ENCODE peak calls at places on chromosomes 11 and 22, in eight cellular contexts. One of them, this sample, is unnamed.

GRCh38 chr22:24225951-24226350 is 18.9 kb downstream of the GGT5 start:
- DNase-seq in T follicular helper cell: no peak
- DNase-seq in B cell: no peak
- DNase-seq in hypothalamus: no peak
- DNase-seq in fibroblast of the aortic adventitia: no peak
- DNase-seq in stimulated activated naive CD8-positive, alpha-beta T cell treated with anti-CD3 and anti-CD28 coated beads, Interleukin-15, Interleukin-2, amounts not matched to agents 100 U/mL and 50 U/mL, for 24 hours: no peak
- DNase-seq in HFFc6: no peak
- DNase-seq in T-cell: no peak
- DNase-seq in this sample: no peak

GRCh38 chr11:59188954-59189353 is 17.0 kb downstream of the DTX4 start:
- DNase-seq in T follicular helper cell: no peak
- DNase-seq in B cell: no peak
- DNase-seq in hypothalamus: no peak
- DNase-seq in fibroblast of the aortic adventitia: no peak
- DNase-seq in stimulated activated naive CD8-positive, alpha-beta T cell treated with anti-CD3 and anti-CD28 coated beads, Interleukin-15, Interleukin-2, amounts not matched to agents 100 U/mL and 50 U/mL, for 24 hours: no peak
- DNase-seq in HFFc6: no peak
- DNase-seq in T-cell: no peak
- DNase-seq in this sample: no peak

GRCh38 chr22:49307071-49307830 is 520.4 kb downstream of the BRD1 start:
- DNase-seq in T follicular helper cell: no peak
- DNase-seq in B cell: no peak
- DNase-seq in hypothalamus: no peak
- DNase-seq in fibroblast of the aortic adventitia: no peak
- DNase-seq in stimulated activated naive CD8-positive, alpha-beta T cell treated with anti-CD3 and anti-CD28 coated beads, Interleukin-15, Interleukin-2, amounts not matched to agents 100 U/mL and 50 U/mL, for 24 hours: no peak
- DNase-seq in HFFc6: no peak
- DNase-seq in T-cell: no peak
- DNase-seq in this sample: no peak

GRCh38 chr11:19953909-19954308 is 206.4 kb downstream of the DBX1 start:
- DNase-seq in T follicular helper cell: no peak
- DNase-seq in B cell: no peak
- DNase-seq in hypothalamus: no peak
- DNase-seq in fibroblast of the aortic adventitia: peak
- DNase-seq in stimulated activated naive CD8-positive, alpha-beta T cell treated with anti-CD3 and anti-CD28 coated beads, Interleukin-15, Interleukin-2, amounts not matched to agents 100 U/mL and 50 U/mL, for 24 hours: no peak
- DNase-seq in HFFc6: peak
- DNase-seq in T-cell: no peak
- DNase-seq in this sample: no peak

GRCh38 chr22:20238567-20239062 is 29.5 kb downstream of the RTN4R start:
- DNase-seq in T follicular helper cell: peak
- DNase-seq in B cell: peak
- DNase-seq in hypothalamus: peak
- DNase-seq in fibroblast of the aortic adventitia: peak
- DNase-seq in stimulated activated naive CD8-positive, alpha-beta T cell treated with anti-CD3 and anti-CD28 coated beads, Interleukin-15, Interleukin-2, amounts not matched to agents 100 U/mL and 50 U/mL, for 24 hours: peak
- DNase-seq in HFFc6: no peak
- DNase-seq in T-cell: peak
- DNase-seq in this sample: peak

GRCh38 chr22:49208003-49208402 is 619.7 kb downstream of the BRD1 start:
- DNase-seq in T follicular helper cell: no peak
- DNase-seq in B cell: no peak
- DNase-seq in hypothalamus: no peak
- DNase-seq in fibroblast of the aortic adventitia: no peak
- DNase-seq in stimulated activated naive CD8-positive, alpha-beta T cell treated with anti-CD3 and anti-CD28 coated beads, Interleukin-15, Interleukin-2, amounts not matched to agents 100 U/mL and 50 U/mL, for 24 hours: no peak
- DNase-seq in HFFc6: no peak
- DNase-seq in T-cell: no peak
- DNase-seq in this sample: no peak

GRCh38 chr11:62444835-62445234 is 26.0 kb downstream of the SCGB1A1 start:
- DNase-seq in T follicular helper cell: no peak
- DNase-seq in B cell: no peak
- DNase-seq in hypothalamus: no peak
- DNase-seq in fibroblast of the aortic adventitia: no peak
- DNase-seq in stimulated activated naive CD8-positive, alpha-beta T cell treated with anti-CD3 and anti-CD28 coated beads, Interleukin-15, Interleukin-2, amounts not matched to agents 100 U/mL and 50 U/mL, for 24 hours: no peak
- DNase-seq in HFFc6: no peak
- DNase-seq in T-cell: no peak
- DNase-seq in this sample: no peak

GRCh38 chr11:1368216-1368615 is 21.5 kb upstream of the BRSK2 start:
- DNase-seq in T follicular helper cell: no peak
- DNase-seq in B cell: no peak
- DNase-seq in hypothalamus: no peak
- DNase-seq in fibroblast of the aortic adventitia: no peak
- DNase-seq in stimulated activated naive CD8-positive, alpha-beta T cell treated with anti-CD3 and anti-CD28 coated beads, Interleukin-15, Interleukin-2, amounts not matched to agents 100 U/mL and 50 U/mL, for 24 hours: no peak
- DNase-seq in HFFc6: no peak
- DNase-seq in T-cell: no peak
- DNase-seq in this sample: no peak

GRCh38 chr22:22201185-22201924 is 43.2 kb upstream of the VPREB1 start:
- DNase-seq in T follicular helper cell: peak
- DNase-seq in B cell: peak
- DNase-seq in hypothalamus: peak
- DNase-seq in fibroblast of the aortic adventitia: no peak
- DNase-seq in stimulated activated naive CD8-positive, alpha-beta T cell treated with anti-CD3 and anti-CD28 coated beads, Interleukin-15, Interleukin-2, amounts not matched to agents 100 U/mL and 50 U/mL, for 24 hours: peak
- DNase-seq in HFFc6: peak
- DNase-seq in T-cell: peak
- DNase-seq in this sample: no peak

GRCh38 chr22:17775781-17776470 is 1.7 kb upstream of the BID start:
- DNase-seq in T follicular helper cell: no peak
- DNase-seq in B cell: no peak
- DNase-seq in hypothalamus: no peak
- DNase-seq in fibroblast of the aortic adventitia: no peak
- DNase-seq in stimulated activated naive CD8-positive, alpha-beta T cell treated with anti-CD3 and anti-CD28 coated beads, Interleukin-15, Interleukin-2, amounts not matched to agents 100 U/mL and 50 U/mL, for 24 hours: no peak
- DNase-seq in HFFc6: no peak
- DNase-seq in T-cell: no peak
- DNase-seq in this sample: peak

GRCh38 chr22:17120711-17121234 is 387 bp downstream of the TMEM121B start:
- DNase-seq in T follicular helper cell: no peak
- DNase-seq in B cell: peak
- DNase-seq in hypothalamus: no peak
- DNase-seq in fibroblast of the aortic adventitia: no peak
- DNase-seq in stimulated activated naive CD8-positive, alpha-beta T cell treated with anti-CD3 and anti-CD28 coated beads, Interleukin-15, Interleukin-2, amounts not matched to agents 100 U/mL and 50 U/mL, for 24 hours: no peak
- DNase-seq in HFFc6: no peak
- DNase-seq in T-cell: no peak
- DNase-seq in this sample: no peak

GRCh38 chr11:69467196-69467595 is 14.3 kb upstream of the LINC01488 start:
- DNase-seq in T follicular helper cell: no peak
- DNase-seq in B cell: no peak
- DNase-seq in hypothalamus: no peak
- DNase-seq in fibroblast of the aortic adventitia: no peak
- DNase-seq in stimulated activated naive CD8-positive, alpha-beta T cell treated with anti-CD3 and anti-CD28 coated beads, Interleukin-15, Interleukin-2, amounts not matched to agents 100 U/mL and 50 U/mL, for 24 hours: no peak
- DNase-seq in HFFc6: no peak
- DNase-seq in T-cell: no peak
- DNase-seq in this sample: no peak

GRCh38 chr11:1088927-1089737 is 14.5 kb downstream of the MUC2 start:
- DNase-seq in T follicular helper cell: no peak
- DNase-seq in B cell: no peak
- DNase-seq in hypothalamus: no peak
- DNase-seq in fibroblast of the aortic adventitia: no peak
- DNase-seq in stimulated activated naive CD8-positive, alpha-beta T cell treated with anti-CD3 and anti-CD28 coated beads, Interleukin-15, Interleukin-2, amounts not matched to agents 100 U/mL and 50 U/mL, for 24 hours: no peak
- DNase-seq in HFFc6: no peak
- DNase-seq in T-cell: no peak
- DNase-seq in this sample: no peak

GRCh38 chr11:129749141-129749540 is 66.5 kb upstream of the TMEM45B start:
- DNase-seq in T follicular helper cell: no peak
- DNase-seq in B cell: no peak
- DNase-seq in hypothalamus: no peak
- DNase-seq in fibroblast of the aortic adventitia: no peak
- DNase-seq in stimulated activated naive CD8-positive, alpha-beta T cell treated with anti-CD3 and anti-CD28 coated beads, Interleukin-15, Interleukin-2, amounts not matched to agents 100 U/mL and 50 U/mL, for 24 hours: no peak
- DNase-seq in HFFc6: no peak
- DNase-seq in T-cell: no peak
- DNase-seq in this sample: no peak

GRCh38 chr11:9943346-9944110 is 279.7 kb downstream of the SWAP70 start:
- DNase-seq in T follicular helper cell: no peak
- DNase-seq in B cell: no peak
- DNase-seq in hypothalamus: no peak
- DNase-seq in fibroblast of the aortic adventitia: peak
- DNase-seq in stimulated activated naive CD8-positive, alpha-beta T cell treated with anti-CD3 and anti-CD28 coated beads, Interleukin-15, Interleukin-2, amounts not matched to agents 100 U/mL and 50 U/mL, for 24 hours: no peak
- DNase-seq in HFFc6: peak
- DNase-seq in T-cell: no peak
- DNase-seq in this sample: no peak

GRCh38 chr11:36602143-36602542 is 4.1 kb upstream of the RAG2 start:
- DNase-seq in T follicular helper cell: no peak
- DNase-seq in B cell: no peak
- DNase-seq in hypothalamus: no peak
- DNase-seq in fibroblast of the aortic adventitia: no peak
- DNase-seq in stimulated activated naive CD8-positive, alpha-beta T cell treated with anti-CD3 and anti-CD28 coated beads, Interleukin-15, Interleukin-2, amounts not matched to agents 100 U/mL and 50 U/mL, for 24 hours: no peak
- DNase-seq in HFFc6: no peak
- DNase-seq in T-cell: no peak
- DNase-seq in this sample: no peak

GRCh38 chr11:11378184-11378940 is 25.3 kb upstream of the CSNK2A3 start:
- DNase-seq in T follicular helper cell: no peak
- DNase-seq in B cell: no peak
- DNase-seq in hypothalamus: no peak
- DNase-seq in fibroblast of the aortic adventitia: no peak
- DNase-seq in stimulated activated naive CD8-positive, alpha-beta T cell treated with anti-CD3 and anti-CD28 coated beads, Interleukin-15, Interleukin-2, amounts not matched to agents 100 U/mL and 50 U/mL, for 24 hours: no peak
- DNase-seq in HFFc6: no peak
- DNase-seq in T-cell: no peak
- DNase-seq in this sample: no peak

GRCh38 chr22:32338757-32339156 is 18.9 kb upstream of the RFPL3 start:
- DNase-seq in T follicular helper cell: no peak
- DNase-seq in B cell: no peak
- DNase-seq in hypothalamus: no peak
- DNase-seq in fibroblast of the aortic adventitia: no peak
- DNase-seq in stimulated activated naive CD8-positive, alpha-beta T cell treated with anti-CD3 and anti-CD28 coated beads, Interleukin-15, Interleukin-2, amounts not matched to agents 100 U/mL and 50 U/mL, for 24 hours: no peak
- DNase-seq in HFFc6: no peak
- DNase-seq in T-cell: no peak
- DNase-seq in this sample: no peak

GRCh38 chr11:57316017-57316416 is 8.7 kb downstream of the TNKS1BP1 start:
- DNase-seq in T follicular helper cell: no peak
- DNase-seq in B cell: no peak
- DNase-seq in hypothalamus: no peak
- DNase-seq in fibroblast of the aortic adventitia: no peak
- DNase-seq in stimulated activated naive CD8-positive, alpha-beta T cell treated with anti-CD3 and anti-CD28 coated beads, Interleukin-15, Interleukin-2, amounts not matched to agents 100 U/mL and 50 U/mL, for 24 hours: no peak
- DNase-seq in HFFc6: no peak
- DNase-seq in T-cell: no peak
- DNase-seq in this sample: no peak

GRCh38 chr11:113372317-113372716 is 15.3 kb upstream of the ANKK1 start:
- DNase-seq in T follicular helper cell: no peak
- DNase-seq in B cell: no peak
- DNase-seq in hypothalamus: no peak
- DNase-seq in fibroblast of the aortic adventitia: peak
- DNase-seq in stimulated activated naive CD8-positive, alpha-beta T cell treated with anti-CD3 and anti-CD28 coated beads, Interleukin-15, Interleukin-2, amounts not matched to agents 100 U/mL and 50 U/mL, for 24 hours: no peak
- DNase-seq in HFFc6: no peak
- DNase-seq in T-cell: no peak
- DNase-seq in this sample: no peak

GRCh38 chr11:33542921-33543320 is 157.7 kb downstream of the C11orf91 start:
- DNase-seq in T follicular helper cell: peak
- DNase-seq in B cell: peak
- DNase-seq in hypothalamus: peak
- DNase-seq in fibroblast of the aortic adventitia: peak
- DNase-seq in stimulated activated naive CD8-positive, alpha-beta T cell treated with anti-CD3 and anti-CD28 coated beads, Interleukin-15, Interleukin-2, amounts not matched to agents 100 U/mL and 50 U/mL, for 24 hours: peak
- DNase-seq in HFFc6: peak
- DNase-seq in T-cell: peak
- DNase-seq in this sample: peak

GRCh38 chr22:35074583-35074982 is 8.6 kb downstream of the ISX start:
- DNase-seq in T follicular helper cell: no peak
- DNase-seq in B cell: no peak
- DNase-seq in hypothalamus: no peak
- DNase-seq in fibroblast of the aortic adventitia: no peak
- DNase-seq in stimulated activated naive CD8-positive, alpha-beta T cell treated with anti-CD3 and anti-CD28 coated beads, Interleukin-15, Interleukin-2, amounts not matched to agents 100 U/mL and 50 U/mL, for 24 hours: no peak
- DNase-seq in HFFc6: no peak
- DNase-seq in T-cell: no peak
- DNase-seq in this sample: no peak

GRCh38 chr11:97722065-97722464 is 1298.7 kb upstream of the CNTN5 start:
- DNase-seq in T follicular helper cell: no peak
- DNase-seq in B cell: no peak
- DNase-seq in hypothalamus: no peak
- DNase-seq in fibroblast of the aortic adventitia: peak
- DNase-seq in stimulated activated naive CD8-positive, alpha-beta T cell treated with anti-CD3 and anti-CD28 coated beads, Interleukin-15, Interleukin-2, amounts not matched to agents 100 U/mL and 50 U/mL, for 24 hours: no peak
- DNase-seq in HFFc6: peak
- DNase-seq in T-cell: no peak
- DNase-seq in this sample: no peak

GRCh38 chr11:121533556-121534050 is 80.8 kb upstream of the SORL1-AS1 start:
- DNase-seq in T follicular helper cell: no peak
- DNase-seq in B cell: no peak
- DNase-seq in hypothalamus: no peak
- DNase-seq in fibroblast of the aortic adventitia: no peak
- DNase-seq in stimulated activated naive CD8-positive, alpha-beta T cell treated with anti-CD3 and anti-CD28 coated beads, Interleukin-15, Interleukin-2, amounts not matched to agents 100 U/mL and 50 U/mL, for 24 hours: no peak
- DNase-seq in HFFc6: no peak
- DNase-seq in T-cell: no peak
- DNase-seq in this sample: no peak

GRCh38 chr11:128692750-128693578 is 908 bp upstream of the FLI1 start:
- DNase-seq in T follicular helper cell: no peak
- DNase-seq in B cell: peak
- DNase-seq in hypothalamus: no peak
- DNase-seq in fibroblast of the aortic adventitia: peak
- DNase-seq in stimulated activated naive CD8-positive, alpha-beta T cell treated with anti-CD3 and anti-CD28 coated beads, Interleukin-15, Interleukin-2, amounts not matched to agents 100 U/mL and 50 U/mL, for 24 hours: peak
- DNase-seq in HFFc6: peak
- DNase-seq in T-cell: no peak
- DNase-seq in this sample: peak

GRCh38 chr11:1567052-1567720 is 4.9 kb downstream of the DUSP8 start:
- DNase-seq in T follicular helper cell: no peak
- DNase-seq in B cell: peak
- DNase-seq in hypothalamus: no peak
- DNase-seq in fibroblast of the aortic adventitia: no peak
- DNase-seq in stimulated activated naive CD8-positive, alpha-beta T cell treated with anti-CD3 and anti-CD28 coated beads, Interleukin-15, Interleukin-2, amounts not matched to agents 100 U/mL and 50 U/mL, for 24 hours: no peak
- DNase-seq in HFFc6: no peak
- DNase-seq in T-cell: no peak
- DNase-seq in this sample: no peak

GRCh38 chr22:29726104-29726503 is 6.3 kb downstream of the CABP7 start:
- DNase-seq in T follicular helper cell: no peak
- DNase-seq in B cell: no peak
- DNase-seq in hypothalamus: no peak
- DNase-seq in fibroblast of the aortic adventitia: no peak
- DNase-seq in stimulated activated naive CD8-positive, alpha-beta T cell treated with anti-CD3 and anti-CD28 coated beads, Interleukin-15, Interleukin-2, amounts not matched to agents 100 U/mL and 50 U/mL, for 24 hours: no peak
- DNase-seq in HFFc6: no peak
- DNase-seq in T-cell: no peak
- DNase-seq in this sample: no peak

GRCh38 chr11:130592056-130592455 is 143.6 kb downstream of the ADAMTS15 start:
- DNase-seq in T follicular helper cell: no peak
- DNase-seq in B cell: no peak
- DNase-seq in hypothalamus: no peak
- DNase-seq in fibroblast of the aortic adventitia: peak
- DNase-seq in stimulated activated naive CD8-positive, alpha-beta T cell treated with anti-CD3 and anti-CD28 coated beads, Interleukin-15, Interleukin-2, amounts not matched to agents 100 U/mL and 50 U/mL, for 24 hours: no peak
- DNase-seq in HFFc6: no peak
- DNase-seq in T-cell: no peak
- DNase-seq in this sample: no peak

GRCh38 chr22:47693606-47694005 is 931.2 kb downstream of the TBC1D22A start:
- DNase-seq in T follicular helper cell: no peak
- DNase-seq in B cell: no peak
- DNase-seq in hypothalamus: no peak
- DNase-seq in fibroblast of the aortic adventitia: no peak
- DNase-seq in stimulated activated naive CD8-positive, alpha-beta T cell treated with anti-CD3 and anti-CD28 coated beads, Interleukin-15, Interleukin-2, amounts not matched to agents 100 U/mL and 50 U/mL, for 24 hours: no peak
- DNase-seq in HFFc6: no peak
- DNase-seq in T-cell: no peak
- DNase-seq in this sample: no peak